ENCODE peak calls at places on chromosomes 1 and 21, in five cellular contexts. A is posterior cingulate gyrus, E is EH, T is right cardiac atrium, C is cardiac muscle cell. V is an unnamed sample.

GRCh38 chr1:98674075-98674781 is 12.7 kb downstream of the SNX7 start:
- DNase-seq in A (no peak), C (no peak), T (no peak), E (peak), V (no peak)

GRCh38 chr21:32524010-32524719 is 61.2 kb downstream of the TCP10L start:
- DNase-seq in C (no peak), A (no peak), E (peak), T (peak), V (peak)

GRCh38 chr21:37226356-37226920 is 40.7 kb downstream of the VPS26C start:
- DNase-seq in A (no peak), T (no peak), E (no peak), C (no peak), V (no peak)

GRCh38 chr1:8667869-8668595 is 149.4 kb downstream of the RERE start:
- DNase-seq in T (no peak), E (peak), C (peak), A (no peak), V (no peak)

GRCh38 chr21:20999567-21000169 is 1.5 kb downstream of the NCAM2 start:
- DNase-seq in A (peak), E (peak), T (peak), C (peak), V (no peak)

GRCh38 chr1:94678187-94678863 is 136.8 kb upstream of the F3 start:
- DNase-seq in A (no peak), C (no peak), E (no peak), T (peak), V (no peak)

GRCh38 chr1:169545472-169545871 is 40.8 kb downstream of the F5 start:
- DNase-seq in A (no peak), E (no peak), C (no peak), T (no peak), V (no peak)

GRCh38 chr1:85560305-85560704 is 20.3 kb upstream of the CCN1 start:
- DNase-seq in E (no peak), C (no peak), A (no peak), T (no peak), V (no peak)

GRCh38 chr1:16925635-16926490 is 4.1 kb downstream of the CROCC start:
- DNase-seq in E (no peak), A (no peak), C (no peak), T (no peak), V (peak)

GRCh38 chr1:200889571-200889970 is 5.1 kb upstream of the INAVA start:
- DNase-seq in C (no peak), T (no peak), E (no peak), A (no peak), V (no peak)

GRCh38 chr21:19553930-19554615 is 1150.5 kb upstream of the TMPRSS15 start:
- DNase-seq in A (no peak), C (peak), T (no peak), E (no peak), V (no peak)

GRCh38 chr1:10253755-10254154 is 43.4 kb downstream of the KIF1B start:
- DNase-seq in T (no peak), C (no peak), A (no peak), E (peak), V (no peak)

GRCh38 chr1:214107322-214108096 is 119.7 kb downstream of the PROX1 start:
- DNase-seq in T (peak), C (peak), E (no peak), A (no peak), V (peak)

V was measured in Right ventricle myocardium superior.